ENCODE peak calls at places on chromosomes 2 and 18, in nine cellular contexts. O, B, G, K, N, Z, U, M and I are unnamed samples.

GRCh38 chr18:5425721-5426120 is 118.1 kb downstream of the EPB41L3 start:
- DNase-seq in M (no peak), K (no peak), B (no peak), O (no peak), U (no peak), N (no peak), G (no peak), Z (no peak), I (no peak)

GRCh38 chr2:219662566-219662965 is 35.1 kb downstream of the SLC4A3 start:
- DNase-seq in M (no peak), O (no peak), U (no peak), K (no peak), Z (no peak), G (no peak), N (no peak), B (no peak), I (no peak)

GRCh38 chr2:129698593-129698992 is 280.9 kb upstream of the RAB6C start:
- DNase-seq in N (no peak), Z (no peak), G (peak; percentile 40), B (no peak), K (no peak), M (no peak), O (no peak), U (no peak), I (no peak)

GRCh38 chr18:48667276-48668254 is 128.7 kb downstream of the CTIF start:
- DNase-seq in K (no peak), Z (no peak), O (no peak), U (peak; percentile 3), G (no peak), B (peak; percentile 49), N (peak; percentile 27), M (peak; percentile 50), I (peak; percentile 9)

GRCh38 chr2:20880221-20880771 is 57.4 kb upstream of the LDAH start:
- DNase-seq in O (no peak), G (no peak), M (no peak), N (no peak), Z (no peak), B (no peak), U (peak; percentile 4), K (no peak), I (no peak)

GRCh38 chr2:26477911-26478253 is at the start of gene OTOF:
- DNase-seq in O (no peak), Z (peak; percentile 53), K (no peak), U (peak; percentile 14), G (no peak), N (no peak), B (peak; percentile 68), M (no peak), I (no peak)

GRCh38 chr18:79566841-79567370 is 112.7 kb upstream of the CTDP1 start:
- DNase-seq in O (no peak), Z (no peak), K (peak; percentile 12), B (no peak), G (no peak), U (no peak), N (no peak), M (peak; percentile 39), I (peak; percentile 26)

GRCh38 chr2:3323360-3324035 is 54.1 kb downstream of the EIPR1 start:
- DNase-seq in N (no peak), Z (no peak), G (no peak), O (no peak), M (no peak), B (no peak), K (no peak), U (no peak), I (no peak)

GRCh38 chr18:7789853-7790552 is 222.9 kb downstream of the PTPRM start:
- DNase-seq in Z (no peak), B (peak; percentile 55), O (no peak), M (no peak), G (no peak), K (no peak), U (peak; percentile 65), N (no peak), I (peak; percentile 12)

GRCh38 chr2:47904903-47905453 is 1.3 kb downstream of the FBXO11 start:
- DNase-seq in O (no peak), U (no peak), Z (peak; percentile 30), M (no peak), K (peak; percentile 60), B (no peak), N (peak; percentile 67), G (peak; percentile 51), I (peak; percentile 23)

GRCh38 chr2:64840419-64840818 is 148.8 kb upstream of the SLC1A4 start:
- DNase-seq in O (no peak), K (no peak), G (no peak), M (no peak), Z (no peak), N (no peak), B (peak; percentile 37), U (peak; percentile 10), I (no peak)
- H3K4me1 ChIP-seq in O (peaks cover 35% of the 10 kb centered on the region), K (peaks cover 20% of the 10 kb centered on the region), G (no peaks in the 10 kb centered on the region), M (no peaks in the 10 kb centered on the region), Z (no peaks in the 10 kb centered on the region), N (peaks cover 45% of the 10 kb centered on the region), B (peaks cover 13% of the 10 kb centered on the region), U (peaks cover 51% of the 10 kb centered on the region), I (peaks cover 4% of the 10 kb centered on the region)

DNA sequence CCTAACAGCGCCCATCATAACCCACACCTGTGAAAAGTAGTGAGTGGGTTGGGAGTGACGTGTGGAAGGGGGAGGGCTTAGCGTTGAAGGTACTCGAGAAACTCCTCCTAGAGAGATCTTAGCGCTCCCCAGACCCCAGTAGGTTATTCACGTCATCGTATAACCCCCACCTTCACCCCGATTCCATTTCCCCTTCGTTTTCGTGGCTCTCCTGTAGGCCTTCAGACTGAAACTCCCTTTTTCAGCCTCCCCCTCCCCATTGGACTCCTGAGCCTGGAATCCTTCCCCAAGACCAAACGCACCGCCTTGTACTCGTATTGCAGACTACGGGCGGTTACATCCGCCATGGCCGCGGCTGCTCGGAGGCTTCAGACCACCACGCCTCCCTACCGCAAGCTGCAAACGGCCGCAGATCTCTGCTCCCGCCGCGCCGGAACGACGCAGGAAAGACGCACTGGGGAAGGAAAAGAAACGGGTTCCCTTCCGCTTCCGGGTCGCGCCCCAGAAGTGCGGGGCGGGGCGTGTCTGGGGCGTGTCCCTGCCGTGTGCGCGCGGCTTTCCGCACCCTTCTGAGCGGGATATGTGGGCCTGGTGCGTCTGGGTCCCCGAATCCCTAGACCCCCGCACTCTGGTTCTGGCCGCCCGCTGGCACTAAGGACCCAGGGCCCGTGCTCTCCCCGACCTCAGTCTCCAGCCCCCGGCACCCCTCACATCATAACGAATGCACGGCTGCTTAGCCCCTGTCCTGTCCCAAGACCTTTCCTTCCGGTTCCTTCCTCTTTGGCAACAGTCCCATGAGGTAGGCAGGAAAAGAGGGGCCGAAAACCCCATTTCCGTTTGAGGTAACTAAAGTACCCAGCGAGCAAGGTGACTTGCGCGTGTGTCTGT is at the start of gene SNRNP200:
- DNase-seq in U (peak; percentile 89), O (peak; percentile 30), G (peak; percentile 86), N (peak; percentile 91), M (peak; percentile 91), K (peak; percentile 92), B (peak; percentile 72), Z (peak; percentile 88), I (peak; percentile 77)
- TF ChIP-seq CTCF in U (no peak), O (no peak), G (no peak), N (no peak), M (no peak), K (no peak), B (no peak), Z (no peak), I (no peak)

GRCh38 chr2:98564541-98565164 is 43.7 kb downstream of the COA5 start:
- DNase-seq in U (no peak), K (no peak), N (no peak), G (no peak), Z (no peak), M (no peak), O (no peak), B (no peak), I (no peak)
- H3K4me1 ChIP-seq in U (peaks cover 12% of the 10 kb centered on the region), K (peaks cover 10% of the 10 kb centered on the region), N (peaks cover 31% of the 10 kb centered on the region), G (no peaks in the 10 kb centered on the region), Z (peaks cover 60% of the 10 kb centered on the region), M (no peaks in the 10 kb centered on the region), O (peaks cover 29% of the 10 kb centered on the region), B (peaks cover 9% of the 10 kb centered on the region), I (peaks cover 11% of the 10 kb centered on the region)

DNA sequence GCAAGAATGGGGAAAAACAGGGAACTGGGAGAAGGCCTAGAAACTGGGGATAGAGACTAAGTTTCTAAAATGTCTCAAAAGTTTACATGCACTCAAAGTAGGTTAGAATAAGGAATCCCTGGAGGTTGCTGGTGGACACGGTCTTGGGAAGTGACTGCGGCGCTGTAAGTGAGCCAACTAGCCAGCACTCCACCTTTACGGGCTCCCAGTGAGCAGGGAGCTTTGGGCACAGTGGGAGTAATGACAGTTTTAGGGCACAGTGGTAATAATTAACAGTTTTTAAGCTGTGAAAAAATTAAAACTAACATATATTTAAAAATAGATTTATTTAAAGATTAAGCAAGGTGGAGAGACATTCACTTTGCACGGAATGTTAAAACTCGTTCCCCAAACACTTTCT is 20.9 kb upstream of the CD302 start:
- DNase-seq in Z (no peak), K (no peak), G (no peak), N (no peak), U (no peak), O (no peak), M (no peak), B (no peak), I (no peak)
- TF ChIP-seq CTCF in Z (no peak), K (no peak), G (no peak), N (no peak), U (no peak), O (no peak), M (no peak), B (no peak), I (no peak)

GRCh38 chr2:239259603-239260298 is 141.1 kb downstream of the HDAC4 start:
- DNase-seq in N (peak; percentile 8), G (peak; percentile 2), O (no peak), K (no peak), M (no peak), U (no peak), Z (no peak), B (no peak), I (no peak)

GRCh38 chr2:239256297-239256696 is 144.5 kb downstream of the HDAC4 start:
- DNase-seq in U (no peak), N (no peak), Z (no peak), B (no peak), O (no peak), K (no peak), M (no peak), G (peak; percentile 7), I (no peak)

GRCh38 chr2:239259173-239259572 is 141.6 kb downstream of the HDAC4 start:
- DNase-seq in N (peak; percentile 34), G (no peak), K (no peak), Z (no peak), M (no peak), U (no peak), B (no peak), O (no peak), I (no peak)

GRCh38 chr2:239257511-239257937 is 143.3 kb downstream of the HDAC4 start:
- DNase-seq in M (no peak), N (no peak), G (no peak), K (no peak), U (peak; percentile 51), B (peak; percentile 96), Z (no peak), O (no peak), I (peak; percentile 69)

GRCh38 chr2:239258248-239258647 is 142.6 kb downstream of the HDAC4 start:
- DNase-seq in B (no peak), N (no peak), M (no peak), K (no peak), O (no peak), Z (no peak), G (peak; percentile 6), U (no peak), I (no peak)
- H3K4me1 ChIP-seq in B (peaks cover 13% of the 10 kb centered on the region), N (peaks cover 43% of the 10 kb centered on the region), M (no peaks in the 10 kb centered on the region), K (peaks cover 43% of the 10 kb centered on the region), O (peaks cover 21% of the 10 kb centered on the region), Z (peaks cover 14% of the 10 kb centered on the region), G (no peaks in the 10 kb centered on the region), U (peaks cover 6% of the 10 kb centered on the region), I (peaks cover 4% of the 10 kb centered on the region)